ENCODE peak calls at places on chromosomes 5 and 9, in ten cellular contexts. Z is activated T-cell treated with anti-CD3 and anti-CD28 coated beads, Interleukin-2, amount 50 U/mL, for 1 hour; G is HepG2; R is stimulated activated CD4-positive, alpha-beta T cell treated with anti-CD3 and anti-CD28 coated beads, Interleukin-1b, Interleukin-23, amount 100 ng/mL, for 24 hours; L is nephron progenitor cell; V is PC-9; E is HFF-Myc; K is epithelial cell of esophagus; B is endothelial cell; F is cerebellar cortex. Y is an unnamed sample.
A peak's percentile ranks its signal among the peaks of the same experiment; 100 is the strongest.

GRCh38 chr9:36609306-36609705 is 36.6 kb downstream of the MELK start:
- DNase-seq in R (no peak), Z (no peak), F (no peak), G (no peak), V (no peak), E (no peak), L (no peak), B (no peak), K (no peak), Y (no peak)

GRCh38 chr9:17613723-17614122 is 34.9 kb downstream of the SH3GL2 start:
- DNase-seq in R (no peak), V (no peak), L (no peak), G (no peak), B (no peak), K (peak; percentile 56), Z (no peak), E (peak; percentile 78), F (no peak), Y (no peak)

GRCh38 chr5:83632874-83633273 is 87.8 kb downstream of the HAPLN1 start:
- DNase-seq in V (peak; percentile 74), F (no peak), B (no peak), L (no peak), R (no peak), Z (no peak), G (no peak), E (peak; percentile 22), K (peak; percentile 65), Y (no peak)

GRCh38 chr5:174459832-174460448 is 264.4 kb upstream of the MSX2 start:
- DNase-seq in V (no peak), B (no peak), F (no peak), G (no peak), Z (no peak), L (no peak), K (peak; percentile 4), R (no peak), E (no peak), Y (no peak)

GRCh38 chr9:130996672-130997394 is 12.1 kb upstream of the LAMC3 start:
- DNase-seq in F (no peak), E (no peak), R (no peak), L (no peak), Z (no peak), V (no peak), B (no peak), K (no peak), G (no peak), Y (no peak)

GRCh38 chr9:7656648-7657047 is 142.9 kb downstream of the DMAC1 start:
- DNase-seq in F (no peak), G (peak; percentile 8), B (no peak), L (no peak), E (no peak), V (no peak), K (peak; percentile 36), R (no peak), Z (no peak), Y (no peak)

GRCh38 chr9:126893079-126893478 is 21.5 kb upstream of the RALGPS1 start:
- DNase-seq in F (peak; percentile 44), G (peak; percentile 25), V (no peak), K (no peak), E (no peak), R (no peak), B (no peak), Z (no peak), L (no peak), Y (peak; percentile 29)

GRCh38 chr5:60959156-60959555 is 14.2 kb downstream of the NDUFAF2 start:
- DNase-seq in F (peak; percentile 33), K (peak; percentile 22), B (no peak), Z (no peak), V (no peak), R (no peak), G (no peak), L (no peak), E (no peak), Y (peak; percentile 19)

GRCh38 chr9:20242767-20243166 is 379.5 kb downstream of the MLLT3 start:
- DNase-seq in E (no peak), Z (no peak), R (peak; percentile 7), B (no peak), F (no peak), L (no peak), K (no peak), G (no peak), V (no peak), Y (no peak)

GRCh38 chr9:87701491-87701890 is 24.4 kb upstream of the CTSL start:
- DNase-seq in Z (no peak), F (no peak), E (no peak), K (no peak), G (no peak), R (no peak), V (no peak), B (no peak), L (no peak), Y (no peak)

GRCh38 chr5:38157024-38157423 is 101.3 kb upstream of the EGFLAM start:
- DNase-seq in K (peak; percentile 4), L (no peak), R (no peak), E (no peak), G (no peak), F (no peak), V (no peak), Z (no peak), B (no peak), Y (no peak)

GRCh38 chr5:157865844-157866243 is 6.9 kb upstream of the CLINT1 start:
- DNase-seq in E (no peak), V (no peak), R (no peak), B (no peak), G (peak; percentile 27), L (no peak), K (peak; percentile 69), Z (no peak), F (no peak), Y (no peak)

GRCh38 chr9:2158729-2159128 is 143.6 kb downstream of the SMARCA2 start:
- DNase-seq in V (no peak), K (no peak), L (no peak), G (no peak), B (no peak), E (no peak), Z (no peak), R (no peak), F (peak; percentile 28), Y (no peak)

GRCh38 chr5:172816887-172817418 is 17.1 kb upstream of the ERGIC1 start:
- DNase-seq in K (peak; percentile 93), B (no peak), L (no peak), G (no peak), E (peak; percentile 41), V (no peak), F (no peak), Z (no peak), R (no peak), Y (no peak)

GRCh38 chr9:101705135-101705661 is 33.2 kb downstream of the GRIN3A start:
- DNase-seq in R (peak; percentile 9), G (no peak), L (peak; percentile 46), K (peak; percentile 24), B (peak; percentile 43), V (no peak), Z (peak; percentile 28), F (peak; percentile 22), E (no peak), Y (peak; percentile 24)